ENCODE peak calls at places on chromosomes 3 and 15, in ten cellular contexts. P, X, T, M, S, W, V, U, Q and C are unnamed samples.

GRCh38 chr3:187567741-187568140 is 102.5 kb downstream of the SST start:
- DNase-seq in P (no peak), X (no peak), T (no peak), M (peak), S (no peak), W (no peak), V (no peak), U (peak), Q (no peak), C (no peak)

GRCh38 chr3:13371100-13372075 is 48.7 kb downstream of the NUP210 start:
- DNase-seq in P (no peak), X (no peak), T (no peak), M (no peak), S (no peak), W (no peak), V (no peak), U (no peak), Q (no peak), C (peak)

GRCh38 chr15:78056714-78057269 is 20.7 kb downstream of the TBC1D2B start:
- DNase-seq in P (peak), X (no peak), T (no peak), M (no peak), S (no peak), W (peak), V (no peak), U (peak), Q (no peak), C (no peak)

GRCh38 chr3:60101628-60102027 is 1051.8 kb upstream of the CFAP20DC start:
- DNase-seq in P (no peak), X (peak), T (peak), M (no peak), S (no peak), W (no peak), V (no peak), U (no peak), Q (no peak), C (no peak)

GRCh38 chr3:49079270-49079669 is 14.6 kb downstream of the QRICH1 start:
- DNase-seq in P (no peak), X (no peak), T (no peak), M (no peak), S (no peak), W (no peak), V (no peak), U (no peak), Q (no peak), C (no peak)

GRCh38 chr3:115758076-115758763 is 134.9 kb downstream of the GAP43 start:
- DNase-seq in P (no peak), X (no peak), T (no peak), M (no peak), S (no peak), W (no peak), V (no peak), U (no peak), Q (no peak), C (no peak)

GRCh38 chr15:70873232-70874054 is 18.8 kb downstream of the THAP10 start:
- DNase-seq in P (no peak), X (no peak), T (no peak), M (no peak), S (no peak), W (no peak), V (no peak), U (no peak), Q (no peak), C (no peak)

GRCh38 chr15:75061272-75061671 is 37.9 kb downstream of the PPCDC start:
- DNase-seq in P (no peak), X (peak), T (no peak), M (no peak), S (no peak), W (no peak), V (no peak), U (peak), Q (peak), C (no peak)

GRCh38 chr3:100603449-100603848 is 6.0 kb upstream of the ADGRG7 start:
- DNase-seq in P (no peak), X (no peak), T (no peak), M (peak), S (no peak), W (peak), V (no peak), U (peak), Q (no peak), C (peak)

GRCh38 chr3:15892311-15892710 is 94.5 kb upstream of the ANKRD28 start:
- DNase-seq in P (no peak), X (no peak), T (no peak), M (no peak), S (no peak), W (no peak), V (no peak), U (no peak), Q (no peak), C (no peak)

GRCh38 chr3:33758874-33759273 is 39.6 kb upstream of the PDCD6IP start:
- DNase-seq in P (no peak), X (no peak), T (no peak), M (no peak), S (no peak), W (no peak), V (no peak), U (peak), Q (no peak), C (no peak)

GRCh38 chr15:59174846-59175831 is 31.5 kb upstream of the LDHAL6B start:
- DNase-seq in P (peak), X (peak), T (peak), M (peak), S (peak), W (peak), V (peak), U (peak), Q (peak), C (peak)

GRCh38 chr15:37984368-37984767 is 49.9 kb downstream of the TMCO5A start:
- DNase-seq in P (no peak), X (no peak), T (no peak), M (no peak), S (no peak), W (no peak), V (no peak), U (peak), Q (no peak), C (no peak)

GRCh38 chr3:43098761-43099160 is 7.1 kb downstream of the POMGNT2 start:
- DNase-seq in P (no peak), X (no peak), T (no peak), M (no peak), S (no peak), W (no peak), V (no peak), U (no peak), Q (no peak), C (no peak)

GRCh38 chr15:67148196-67148701 is 82.8 kb downstream of the SMAD3 start:
- DNase-seq in P (no peak), X (no peak), T (no peak), M (no peak), S (no peak), W (peak), V (no peak), U (peak), Q (peak), C (peak)

GRCh38 chr3:139473155-139473771 is 3.1 kb downstream of the RBP2 start:
- DNase-seq in P (no peak), X (no peak), T (no peak), M (no peak), S (no peak), W (no peak), V (no peak), U (peak), Q (no peak), C (no peak)

GRCh38 chr3:104349836-104350235 is 1016.9 kb upstream of the ALCAM start:
- DNase-seq in P (no peak), X (no peak), T (no peak), M (no peak), S (no peak), W (no peak), V (no peak), U (no peak), Q (no peak), C (no peak)